ENCODE peak calls at places on chromosomes 16 and 17, in seven cellular contexts. J is sciatic nerve; W is Panc1; B is left cardiac atrium; G is gastroesophageal sphincter; X is activated T-cell treated with anti-CD3 and anti-CD28 coated beads, Interleukin-2, amount 50 U/mL, for 4 hours; L is activated CD8-positive, alpha-beta memory T cell treated with anti-CD3 and anti-CD28 coated beads, Interleukin-2, amount 10 ng/mL, durations not matched to agents 7 days and 5 days. M is an unnamed sample.

GRCh38 chr17:50865060-50865867 is 890 bp downstream of the TOB1 start:
- ATAC-seq in L (peak), W (peak), X (peak), B (peak), J (no peak), G (no peak), M (peak)

GRCh38 chr17:2271985-2272702 is 31.4 kb downstream of the SMG6 start:
- ATAC-seq in B (no peak), J (no peak), W (no peak), G (no peak), L (peak), X (peak), M (no peak)

GRCh38 chr17:43998552-43998951 is 5.9 kb upstream of the NAGS start:
- ATAC-seq in W (no peak), B (no peak), L (no peak), G (no peak), J (no peak), X (no peak), M (no peak)

GRCh38 chr17:10777131-10777805 is 26.6 kb downstream of the TMEM238L start:
- ATAC-seq in L (no peak), J (no peak), X (no peak), B (no peak), G (no peak), W (no peak), M (no peak)

GRCh38 chr17:64095144-64095882 is 34.6 kb downstream of the ERN1 start:
- ATAC-seq in B (no peak), W (no peak), G (no peak), X (no peak), J (no peak), L (no peak), M (no peak)

GRCh38 chr16:70750893-70751467 is 50.0 kb downstream of the VAC14 start:
- ATAC-seq in L (no peak), G (peak), B (peak), W (no peak), X (no peak), J (peak), M (no peak)

GRCh38 chr17:10033982-10034381 is 128.9 kb upstream of the RCVRN start:
- ATAC-seq in J (peak), W (no peak), B (peak), L (no peak), G (peak), X (no peak), M (peak)

GRCh38 chr17:35498429-35499178 is 38.9 kb downstream of the SLFN12L start:
- ATAC-seq in B (no peak), G (no peak), J (no peak), X (no peak), W (peak), L (no peak), M (no peak)

GRCh38 chr17:42743595-42744282 is 1.1 kb downstream of the EZH1 start:
- ATAC-seq in W (no peak), L (no peak), B (no peak), G (no peak), J (no peak), X (no peak), M (no peak)

GRCh38 chr16:88382491-88383400 is at the start of gene ZNF469:
- ATAC-seq in J (no peak), B (peak), X (peak), G (peak), W (peak), L (no peak), M (peak)

GRCh38 chr16:85484337-85485295 is 128.5 kb upstream of the GSE1 start:
- ATAC-seq in W (no peak), G (no peak), L (no peak), B (no peak), J (no peak), X (no peak), M (no peak)

GRCh38 chr17:63558441-63558840 is 8.2 kb downstream of the DCAF7 start:
- ATAC-seq in G (no peak), W (no peak), J (no peak), X (no peak), L (no peak), B (no peak), M (no peak)

GRCh38 chr16:54816471-54816870 is 114.2 kb upstream of the IRX5 start:
- ATAC-seq in G (no peak), W (no peak), B (no peak), X (no peak), J (no peak), L (no peak), M (no peak)

GRCh38 chr17:16977932-16978331 is 6.0 kb upstream of the TNFRSF13B start:
- ATAC-seq in W (no peak), B (peak), X (no peak), G (no peak), L (no peak), J (no peak), M (no peak)

GRCh38 chr17:39623356-39623950 is 3.3 kb upstream of the PPP1R1B start:
- ATAC-seq in J (peak), W (peak), X (peak), G (peak), B (peak), L (peak), M (peak)

GRCh38 chr17:29131814-29132682 is 48.1 kb downstream of the MYO18A start:
- ATAC-seq in G (peak), X (peak), J (peak), W (no peak), L (peak), B (peak), M (no peak)

GRCh38 chr16:87842209-87842869 is 27.0 kb downstream of the SLC7A5 start:
- ATAC-seq in J (no peak), L (no peak), G (no peak), X (no peak), W (no peak), B (no peak), M (no peak)

GRCh38 chr17:68368387-68368786 is 77.1 kb downstream of the ARSG start:
- ATAC-seq in X (no peak), B (no peak), J (no peak), G (no peak), W (no peak), L (no peak), M (no peak)

GRCh38 chr17:80277751-80278671 is 17.4 kb downstream of the RNF213 start:
- ATAC-seq in X (no peak), W (peak), J (peak), B (peak), G (peak), L (no peak), M (no peak)

GRCh38 chr17:10327640-10328039 is 45.2 kb downstream of the MYH13 start:
- ATAC-seq in X (peak), L (no peak), J (peak), B (peak), G (peak), W (peak), M (no peak)

GRCh38 chr16:51181495-51181795 is 30.4 kb upstream of the SALL1 start:
- ATAC-seq in B (no peak), G (no peak), W (no peak), X (no peak), L (no peak), J (no peak), M (no peak)

GRCh38 chr17:69417545-69418483 is 3.3 kb downstream of the MAP2K6 start:
- ATAC-seq in W (no peak), L (no peak), B (no peak), G (no peak), X (no peak), J (no peak), M (no peak)

GRCh38 chr17:3546997-3547396 is 10.6 kb downstream of the TRPV3 start:
- ATAC-seq in L (no peak), X (no peak), J (no peak), G (no peak), B (no peak), W (no peak), M (no peak)

GRCh38 chr16:83420206-83420760 is 387.5 kb upstream of the HSBP1 start:
- ATAC-seq in B (no peak), G (no peak), J (no peak), W (no peak), L (no peak), X (no peak), M (no peak)

GRCh38 chr17:27529230-27529796 is 73.1 kb downstream of the KSR1 start:
- ATAC-seq in W (no peak), X (no peak), B (peak), J (no peak), G (no peak), L (no peak), M (no peak)